ENCODE peak calls at places on chromosomes 12 and 14, in eight cellular contexts. S is T-helper 9 cell; Q is neural crest cell; A is stimulated activated CD4-positive, alpha-beta T cell treated with anti-CD3 and anti-CD28 coated beads, Interleukin-4, amount 100 ng/mL, for 48 hours; C is 8988T; W is mucosa of gallbladder; G is AG04450; J is psoas muscle. V is an unnamed sample.

GRCh38 chr12:13234045-13234641 is 37.6 kb downstream of the EMP1 start:
- DNase-seq in S (peak), Q (peak), A (peak), C (peak), W (peak), G (no peak), J (no peak), V (no peak)

GRCh38 chr14:22071001-22071400 is 397.4 kb upstream of the OR4E1 start:
- DNase-seq in S (peak), Q (no peak), A (no peak), C (no peak), W (no peak), G (no peak), J (no peak), V (no peak)

GRCh38 chr14:61296707-61297502 is 15.8 kb upstream of the TMEM30B start:
- DNase-seq in S (no peak), Q (no peak), A (no peak), C (no peak), W (no peak), G (no peak), J (no peak), V (no peak)

GRCh38 chr12:69151254-69151751 is 88.1 kb upstream of the CPSF6 start:
- DNase-seq in S (no peak), Q (no peak), A (no peak), C (no peak), W (peak), G (no peak), J (no peak), V (no peak)

GRCh38 chr12:105256921-105257320 is 20.9 kb upstream of the APPL2 start:
- DNase-seq in S (no peak), Q (no peak), A (no peak), C (no peak), W (no peak), G (peak), J (no peak), V (no peak)

GRCh38 chr12:101474711-101475386 is at the start of gene SPIC:
- DNase-seq in S (no peak), Q (no peak), A (no peak), C (no peak), W (no peak), G (no peak), J (no peak), V (no peak)

GRCh38 chr12:34389378-34390170 is 367.3 kb downstream of the ALG10 start:
- DNase-seq in S (no peak), Q (no peak), A (no peak), C (no peak), W (no peak), G (no peak), J (peak), V (no peak)

GRCh38 chr12:65891219-65891618 is 66.9 kb downstream of the HMGA2 start:
- DNase-seq in S (no peak), Q (no peak), A (no peak), C (no peak), W (no peak), G (no peak), J (no peak), V (no peak)

GRCh38 chr14:91257328-91258020 is 13.0 kb upstream of the GPR68 start:
- DNase-seq in S (no peak), Q (no peak), A (no peak), C (no peak), W (no peak), G (no peak), J (peak), V (no peak)

GRCh38 chr12:48966177-48966890 is 5.2 kb downstream of the WNT10B start:
- DNase-seq in S (no peak), Q (no peak), A (no peak), C (no peak), W (no peak), G (no peak), J (no peak), V (no peak)

GRCh38 chr14:72883963-72884362 is 9.9 kb downstream of the DPF3 start:
- DNase-seq in S (no peak), Q (no peak), A (no peak), C (no peak), W (no peak), G (no peak), J (no peak), V (no peak)

V was measured in gastrocnemius medialis.